ENCODE peak calls at places on chromosomes 3 and 15, in six cellular contexts. One of them, this sample, is unnamed.

GRCh38 chr15:38864827-38865604 is 300.4 kb upstream of the RASGRP1 start:
- DNase-seq in T follicular helper cell: no peak
- DNase-seq in heart left ventricle: no peak
- DNase-seq in AG04449: peak; percentile 99
- DNase-seq in HTR-8/SVneo: no peak
- DNase-seq in heart right ventricle: no peak
- DNase-seq in this sample: no peak

GRCh38 chr3:147655236-147655635 is 246.1 kb downstream of the ZIC1 start:
- DNase-seq in T follicular helper cell: no peak
- DNase-seq in heart left ventricle: no peak
- DNase-seq in AG04449: peak; percentile 24
- DNase-seq in HTR-8/SVneo: no peak
- DNase-seq in heart right ventricle: no peak
- DNase-seq in this sample: no peak

GRCh38 chr15:43518073-43518761 is 809 bp downstream of the MAP1A start:
- DNase-seq in T follicular helper cell: no peak
- DNase-seq in heart left ventricle: no peak
- DNase-seq in AG04449: no peak
- DNase-seq in HTR-8/SVneo: no peak
- DNase-seq in heart right ventricle: peak; percentile 17
- DNase-seq in this sample: peak; percentile 51

GRCh38 chr15:48332642-48333034 is 1.4 kb downstream of the DUT start:
- DNase-seq in T follicular helper cell: no peak
- DNase-seq in heart left ventricle: no peak
- DNase-seq in AG04449: no peak
- DNase-seq in HTR-8/SVneo: no peak
- DNase-seq in heart right ventricle: no peak
- DNase-seq in this sample: no peak

GRCh38 chr3:4732974-4733373 is 239.8 kb downstream of the ITPR1 start:
- DNase-seq in T follicular helper cell: no peak
- DNase-seq in heart left ventricle: no peak
- DNase-seq in AG04449: no peak
- DNase-seq in HTR-8/SVneo: no peak
- DNase-seq in heart right ventricle: no peak
- DNase-seq in this sample: no peak

GRCh38 chr3:112111785-112112402 is 21.2 kb downstream of the GCSAM start:
- DNase-seq in T follicular helper cell: peak; percentile 51
- DNase-seq in heart left ventricle: peak; percentile 40
- DNase-seq in AG04449: no peak
- DNase-seq in HTR-8/SVneo: peak; percentile 76
- DNase-seq in heart right ventricle: peak; percentile 54
- DNase-seq in this sample: peak; percentile 84

GRCh38 chr3:53026423-53027162 is 19.3 kb downstream of the SFMBT1 start:
- DNase-seq in T follicular helper cell: no peak
- DNase-seq in heart left ventricle: no peak
- DNase-seq in AG04449: no peak
- DNase-seq in HTR-8/SVneo: no peak
- DNase-seq in heart right ventricle: no peak
- DNase-seq in this sample: no peak

GRCh38 chr15:24777307-24777706 is 101.7 kb downstream of the NPAP1 start:
- DNase-seq in T follicular helper cell: no peak
- DNase-seq in heart left ventricle: no peak
- DNase-seq in AG04449: no peak
- DNase-seq in HTR-8/SVneo: no peak
- DNase-seq in heart right ventricle: no peak
- DNase-seq in this sample: no peak

GRCh38 chr3:43893721-43894120 is 203.0 kb downstream of the ABHD5 start:
- DNase-seq in T follicular helper cell: no peak
- DNase-seq in heart left ventricle: no peak
- DNase-seq in AG04449: no peak
- DNase-seq in HTR-8/SVneo: no peak
- DNase-seq in heart right ventricle: no peak
- DNase-seq in this sample: no peak

GRCh38 chr15:39188930-39189329 is 391.9 kb upstream of the THBS1 start:
- DNase-seq in T follicular helper cell: no peak
- DNase-seq in heart left ventricle: no peak
- DNase-seq in AG04449: peak; percentile 77
- DNase-seq in HTR-8/SVneo: peak; percentile 45
- DNase-seq in heart right ventricle: no peak
- DNase-seq in this sample: no peak

GRCh38 chr3:87370007-87370406 is 93.6 kb upstream of the POU1F1 start:
- DNase-seq in T follicular helper cell: no peak
- DNase-seq in heart left ventricle: no peak
- DNase-seq in AG04449: no peak
- DNase-seq in HTR-8/SVneo: no peak
- DNase-seq in heart right ventricle: no peak
- DNase-seq in this sample: no peak

This sample was measured in B cell.